ENCODE peak calls at places on chromosomes 7 and 10, in five cellular contexts. K, D, X, W and L are unnamed samples.

GRCh38 chr7:50959991-50960390 is 177.3 kb upstream of the GRB10 start:
- DNase-seq in K (no peak), D (no peak), X (no peak), W (no peak), L (no peak)

GRCh38 chr7:7449055-7449454 is 86.6 kb downstream of the COL28A1 start:
- DNase-seq in K (no peak), D (no peak), X (no peak), W (no peak), L (no peak)

GRCh38 chr7:2029211-2029905 is 203.4 kb downstream of the MAD1L1 start:
- DNase-seq in K (no peak), D (no peak), X (no peak), W (no peak), L (no peak)

GRCh38 chr7:133883591-133883990 is 243.5 kb upstream of the LRGUK start:
- DNase-seq in K (no peak), D (no peak), X (no peak), W (no peak), L (no peak)

GRCh38 chr7:147818338-147818737 is 772.2 kb upstream of the C7orf33 start:
- DNase-seq in K (no peak), D (no peak), X (no peak), W (no peak), L (no peak)

GRCh38 chr7:24936121-24936824 is 43.7 kb downstream of the OSBPL3 start:
- DNase-seq in K (no peak), D (no peak), X (no peak), W (peak), L (no peak)

GRCh38 chr7:31958216-31958615 is 112.0 kb downstream of the PDE1C start:
- DNase-seq in K (no peak), D (peak), X (no peak), W (no peak), L (no peak)

GRCh38 chr7:38873433-38873832 is 35.6 kb downstream of the VPS41 start:
- DNase-seq in K (no peak), D (no peak), X (no peak), W (peak), L (no peak)

GRCh38 chr10:133608855-133609254 is 17.7 kb downstream of the FRG2B start:
- DNase-seq in K (no peak), D (peak), X (no peak), W (no peak), L (no peak)

GRCh38 chr10:75599875-75600648 is 168.6 kb downstream of the LRMDA start:
- DNase-seq in K (no peak), D (no peak), X (no peak), W (no peak), L (no peak)

GRCh38 chr10:25405871-25406270 is 231.1 kb downstream of the GPR158 start:
- DNase-seq in K (no peak), D (peak), X (no peak), W (no peak), L (no peak)

GRCh38 chr7:17696422-17696821 is 243.9 kb downstream of the SNX13 start:
- DNase-seq in K (no peak), D (peak), X (no peak), W (no peak), L (no peak)

GRCh38 chr7:43053968-43054367 is 58.5 kb upstream of the HECW1 start:
- DNase-seq in K (no peak), D (no peak), X (no peak), W (no peak), L (no peak)

GRCh38 chr7:47539398-47540052 is 42.4 kb downstream of the TNS3 start:
- DNase-seq in K (no peak), D (peak), X (no peak), W (no peak), L (no peak)

GRCh38 chr7:16753932-16754571 is 497 bp downstream of the TSPAN13 start:
- DNase-seq in K (no peak), D (peak), X (peak), W (no peak), L (peak)

GRCh38 chr7:139702313-139702731 is 75.5 kb downstream of the HIPK2 start:
- DNase-seq in K (no peak), D (peak), X (no peak), W (no peak), L (no peak)

GRCh38 chr7:114722562-114722961 is 199.3 kb upstream of the MDFIC start:
- DNase-seq in K (no peak), D (no peak), X (no peak), W (no peak), L (no peak)

GRCh38 chr10:44965651-44966097 is 6.1 kb downstream of the RASSF4 start:
- DNase-seq in K (no peak), D (no peak), X (no peak), W (peak), L (no peak)

GRCh38 chr10:125002044-125002422 is 60.1 kb downstream of the ZRANB1 start:
- DNase-seq in K (no peak), D (no peak), X (no peak), W (no peak), L (no peak)

GRCh38 chr10:11742009-11742778 is at the start of gene ECHDC3:
- DNase-seq in K (no peak), D (peak), X (no peak), W (peak), L (peak)

GRCh38 chr7:73774923-73775322 is 4.9 kb upstream of the CLDN3 start:
- DNase-seq in K (no peak), D (peak), X (no peak), W (no peak), L (no peak)

GRCh38 chr7:45104844-45105587 is 6.5 kb downstream of the TBRG4 start:
- DNase-seq in K (no peak), D (no peak), X (no peak), W (no peak), L (no peak)

GRCh38 chr10:13095094-13095493 is 4.9 kb upstream of the OPTN start:
- DNase-seq in K (no peak), D (no peak), X (no peak), W (no peak), L (no peak)